ENCODE peak calls at places on chromosomes 7 and 10, in nine cellular contexts. I, N, J, C, K, F, E, P and S are unnamed samples.

GRCh38 chr10:79260803-79261740 is 86.2 kb upstream of the PPIF start:
- DNase-seq in I (no peak), N (no peak), J (no peak), C (no peak), K (peak), F (no peak), E (peak), P (no peak), S (peak)

GRCh38 chr10:30371954-30372353 is 22.9 kb upstream of the MTPAP start:
- DNase-seq in I (no peak), N (no peak), J (no peak), C (peak), K (no peak), F (no peak), E (no peak), P (no peak), S (no peak)

GRCh38 chr7:66571568-66571967 is 57.1 kb upstream of the KCTD7 start:
- DNase-seq in I (no peak), N (no peak), J (no peak), C (no peak), K (no peak), F (no peak), E (no peak), P (no peak), S (no peak)

GRCh38 chr7:105298004-105298403 is 90.7 kb downstream of the SRPK2 start:
- DNase-seq in I (no peak), N (no peak), J (no peak), C (no peak), K (no peak), F (no peak), E (no peak), P (no peak), S (no peak)

GRCh38 chr7:26278769-26279168 is 12.9 kb upstream of the SNX10 start:
- DNase-seq in I (no peak), N (no peak), J (no peak), C (no peak), K (no peak), F (no peak), E (no peak), P (no peak), S (no peak)

GRCh38 chr7:38382627-38383026 is 109.2 kb upstream of the TARP start:
- DNase-seq in I (no peak), N (no peak), J (no peak), C (no peak), K (no peak), F (no peak), E (no peak), P (no peak), S (no peak)

GRCh38 chr7:18667466-18667865 is 171.9 kb downstream of the HDAC9 start:
- DNase-seq in I (no peak), N (no peak), J (no peak), C (no peak), K (no peak), F (no peak), E (peak), P (no peak), S (peak)

GRCh38 chr10:109784236-109784635 is 139.1 kb downstream of the XPNPEP1 start:
- DNase-seq in I (no peak), N (no peak), J (no peak), C (no peak), K (no peak), F (no peak), E (no peak), P (no peak), S (no peak)

GRCh38 chr7:101911800-101912705 is 94.6 kb downstream of the CUX1 start:
- DNase-seq in I (no peak), N (peak), J (peak), C (no peak), K (peak), F (peak), E (peak), P (no peak), S (peak)

GRCh38 chr7:151245360-151246160 is 2.9 kb downstream of the SMARCD3 start:
- DNase-seq in I (no peak), N (peak), J (peak), C (no peak), K (peak), F (no peak), E (peak), P (no peak), S (no peak)

GRCh38 chr10:17425584-17426262 is 28.7 kb downstream of the ST8SIA6 start:
- DNase-seq in I (no peak), N (no peak), J (no peak), C (no peak), K (no peak), F (no peak), E (no peak), P (no peak), S (no peak)

GRCh38 chr10:129759214-129760002 is 204.7 kb downstream of the EBF3 start:
- DNase-seq in I (peak), N (peak), J (peak), C (peak), K (peak), F (no peak), E (no peak), P (no peak), S (no peak)

GRCh38 chr7:120168066-120168465 is 104.9 kb upstream of the KCND2 start:
- DNase-seq in I (no peak), N (no peak), J (no peak), C (no peak), K (peak), F (no peak), E (no peak), P (no peak), S (peak)

GRCh38 chr7:123210986-123211385 is 11.2 kb upstream of the SLC13A1 start:
- DNase-seq in I (no peak), N (no peak), J (no peak), C (no peak), K (no peak), F (no peak), E (no peak), P (no peak), S (no peak)

GRCh38 chr10:71729023-71729649 is 9.6 kb upstream of the C10orf105 start:
- DNase-seq in I (no peak), N (peak), J (peak), C (no peak), K (no peak), F (peak), E (no peak), P (peak), S (no peak)

GRCh38 chr10:71727429-71728217 is 8.0 kb upstream of the C10orf105 start:
- DNase-seq in I (no peak), N (peak), J (peak), C (no peak), K (peak), F (peak), E (peak), P (peak), S (no peak)

GRCh38 chr10:71726673-71727428 is 7.3 kb upstream of the C10orf105 start:
- DNase-seq in I (no peak), N (peak), J (no peak), C (no peak), K (no peak), F (no peak), E (no peak), P (no peak), S (no peak)

GRCh38 chr10:71725998-71726672 is 6.6 kb upstream of the C10orf105 start:
- DNase-seq in I (no peak), N (peak), J (peak), C (no peak), K (no peak), F (no peak), E (peak), P (peak), S (no peak)

DNA sequence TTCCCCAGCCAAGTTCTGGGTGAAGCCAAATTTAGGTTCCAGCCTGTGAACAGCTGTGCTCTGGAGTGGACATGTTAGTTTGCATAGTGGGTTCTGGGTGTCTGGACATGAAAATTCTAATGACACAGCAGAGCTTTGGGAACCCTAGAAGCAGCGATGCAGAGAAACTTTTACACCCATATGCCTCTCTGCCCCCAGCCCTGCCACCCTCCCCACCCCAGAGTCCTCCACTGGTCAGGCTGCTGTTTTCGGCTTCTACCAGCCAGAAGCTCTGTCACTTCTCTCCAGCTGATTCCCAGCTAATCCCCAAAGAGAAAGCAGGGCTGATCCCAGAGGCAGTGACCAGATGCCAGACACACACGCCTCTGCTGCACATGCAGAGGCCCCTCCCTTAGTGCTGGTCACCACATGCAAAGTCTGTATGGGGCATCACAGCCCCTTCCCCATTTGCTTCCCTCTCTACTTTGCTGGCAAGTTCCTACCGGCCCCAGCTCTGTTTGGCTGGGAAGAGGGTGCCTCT is 8.7 kb upstream of the C10orf105 start:
- DNase-seq in I (no peak), N (peak), J (no peak), C (peak), K (no peak), F (no peak), E (no peak), P (no peak), S (no peak)
- H3K27ac ChIP-seq in I (peak), N (peak), J (peak), C (peak), K (peak), F (peak), E (no peak), P (peak), S (peak)

GRCh38 chr10:102381983-102382382 is 13.5 kb upstream of the NFKB2 start:
- DNase-seq in I (no peak), N (no peak), J (no peak), C (no peak), K (no peak), F (no peak), E (no peak), P (no peak), S (no peak)
- TF ChIP-seq CTCF in I (no peak), N (no peak), J (no peak), C (no peak), K (no peak), F (no peak), E (no peak), P (no peak), S (no peak)

DNA sequence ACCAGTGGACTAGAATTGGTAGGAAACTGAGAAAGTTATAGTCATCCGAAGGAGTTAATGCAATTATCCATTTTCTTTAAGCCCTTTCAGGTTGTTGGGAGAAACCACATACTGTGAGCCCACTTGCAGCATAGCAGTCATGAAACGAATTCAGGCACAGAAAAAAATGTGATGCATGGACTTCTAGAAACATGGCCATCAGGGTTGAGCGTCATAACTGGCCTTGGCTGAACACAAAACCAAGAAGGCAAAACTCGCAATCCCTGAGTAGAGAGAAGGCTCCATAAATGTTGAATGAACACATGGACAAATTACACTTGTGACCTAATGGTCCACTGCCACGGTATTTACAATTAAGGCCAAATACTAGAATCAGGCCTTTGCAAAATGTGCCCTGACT is 121.9 kb downstream of the FAM107B start:
- DNase-seq in I (no peak), N (no peak), J (no peak), C (no peak), K (no peak), F (no peak), E (no peak), P (no peak), S (no peak)
- H3K27ac ChIP-seq in I (peak), N (peak), J (peak), C (peak), K (peak), F (no peak), E (peak), P (peak), S (no peak)

DNA sequence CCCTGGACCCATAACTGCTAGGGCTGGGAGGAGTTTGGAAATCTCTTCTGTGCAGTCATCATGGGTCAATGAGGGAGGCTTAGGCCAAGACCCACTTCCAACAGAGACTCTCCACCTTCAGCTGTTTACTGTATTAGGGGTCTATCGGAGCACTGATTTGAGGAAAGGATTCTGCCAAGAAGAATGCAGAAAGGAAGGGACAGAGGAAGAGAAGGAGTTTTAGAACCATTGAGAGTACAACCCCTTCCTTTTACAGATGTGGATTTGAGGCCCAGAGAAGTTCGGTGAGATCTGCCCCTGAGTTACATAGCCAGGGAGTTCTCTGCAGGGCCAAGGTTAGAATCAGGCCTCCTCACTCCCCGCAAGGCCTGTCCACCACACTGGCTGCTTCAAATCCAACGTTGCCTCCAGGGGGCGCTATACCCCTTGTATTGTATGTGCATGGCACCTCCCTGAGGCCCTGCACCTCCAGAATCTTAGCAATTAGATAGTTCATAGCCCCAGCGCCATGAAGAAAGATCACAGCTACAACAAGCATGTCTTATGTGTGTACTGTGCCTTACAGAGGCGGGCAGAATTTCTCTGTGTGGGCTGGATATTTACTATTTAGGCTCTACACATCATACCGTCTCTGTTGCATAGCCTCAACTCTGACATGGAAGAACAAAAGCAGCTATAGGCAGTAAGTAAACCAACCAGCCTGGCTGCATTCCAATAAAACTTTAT is 246.8 kb downstream of the SKIDA1 start:
- DNase-seq in I (peak), N (peak), J (peak), C (peak), K (peak), F (peak), E (peak), P (peak), S (peak)
- TF ChIP-seq CTCF in I (peak), N (peak), J (peak), C (peak), K (peak), F (peak), E (peak), P (peak), S (peak)

GRCh38 chr7:5703572-5704533 is 77.6 kb downstream of the RNF216 start:
- DNase-seq in I (no peak), N (no peak), J (no peak), C (no peak), K (no peak), F (no peak), E (no peak), P (no peak), S (no peak)
- H3K27ac ChIP-seq in I (peak), N (peak), J (peak), C (peak), K (peak), F (peak), E (peak), P (no peak), S (no peak)